ENCODE peak calls at places on chromosomes 16 and 17, in six cellular contexts. B is GM23248, A is cardiac muscle cell, W is heart left ventricle, J is adipocyte, Z is left lung. X is an unnamed sample. For H3K4me1 and H3K27me3, the result is how much of the 10 kb centered on the place peaks cover.

GRCh38 chr16:3950343-3951193 is 70.1 kb upstream of the CREBBP start:
- DNase-seq in B (peak), A (peak), Z (peak), W (peak), J (peak), X (no peak)

GRCh38 chr17:77863814-77864161 is 94.7 kb upstream of the TNRC6C start:
- DNase-seq in Z (peak), J (no peak), W (peak), B (peak), A (peak), X (no peak)

GRCh38 chr17:32102697-32103096 is 39.6 kb upstream of the RHOT1 start:
- DNase-seq in J (peak), A (no peak), Z (no peak), B (peak), W (no peak), X (no peak)

GRCh38 chr17:77542551-77543490 is 402.1 kb downstream of the SEC14L1 start:
- DNase-seq in J (peak), A (peak), B (peak), W (peak), Z (peak), X (no peak)

GRCh38 chr16:58062821-58063220 is 37.3 kb downstream of the MMP15 start:
- DNase-seq in B (no peak), W (no peak), J (no peak), Z (peak), A (no peak), X (no peak)

GRCh38 chr17:60284709-60285108 is 107.2 kb downstream of the USP32 start:
- DNase-seq in W (no peak), Z (no peak), A (no peak), B (no peak), J (no peak), X (no peak)

GRCh38 chr17:46152423-46152822 is 40.8 kb downstream of the KANSL1 start:
- DNase-seq in B (no peak), A (no peak), J (no peak), W (no peak), Z (no peak), X (no peak)

GRCh38 chr17:53387745-53388144 is 435.0 kb upstream of the KIF2B start:
- DNase-seq in W (no peak), Z (no peak), B (no peak), A (no peak), J (no peak), X (no peak)

GRCh38 chr17:12256380-12256995 is 235.8 kb downstream of the MAP2K4 start:
- DNase-seq in A (peak), J (peak), B (peak), Z (no peak), W (peak), X (no peak)

GRCh38 chr16:19718624-19718965 is 524 bp downstream of the IQCK start:
- DNase-seq in Z (no peak), J (peak), A (no peak), B (peak), W (no peak), X (no peak)

DNA sequence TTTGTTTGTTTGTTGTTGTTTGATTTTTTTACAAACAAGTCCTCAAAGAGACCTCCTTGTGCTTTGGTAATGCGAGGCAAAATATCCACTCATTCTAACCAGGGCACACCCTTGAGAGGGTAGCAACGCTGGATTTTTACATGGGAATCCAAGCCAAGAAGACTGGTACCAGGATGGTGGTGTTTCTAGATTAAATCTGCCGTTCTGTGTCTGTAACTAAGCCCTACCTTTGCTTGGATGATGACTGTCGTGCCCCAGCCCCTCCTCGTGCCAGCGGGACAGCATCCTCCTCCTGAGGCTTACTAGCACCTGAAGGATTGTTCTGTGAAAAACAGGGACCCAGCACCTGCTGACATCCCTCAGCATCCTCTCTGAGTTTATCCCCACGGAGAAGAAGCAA is 5.2 kb upstream of the HSBP1 start:
- DNase-seq in A (no peak), W (no peak), J (no peak), B (no peak), Z (no peak), X (no peak)
- H3K4me3 ChIP-seq in A (no peak), W (peak), J (peak), B (peak), Z (no peak), X (no peak)

DNA sequence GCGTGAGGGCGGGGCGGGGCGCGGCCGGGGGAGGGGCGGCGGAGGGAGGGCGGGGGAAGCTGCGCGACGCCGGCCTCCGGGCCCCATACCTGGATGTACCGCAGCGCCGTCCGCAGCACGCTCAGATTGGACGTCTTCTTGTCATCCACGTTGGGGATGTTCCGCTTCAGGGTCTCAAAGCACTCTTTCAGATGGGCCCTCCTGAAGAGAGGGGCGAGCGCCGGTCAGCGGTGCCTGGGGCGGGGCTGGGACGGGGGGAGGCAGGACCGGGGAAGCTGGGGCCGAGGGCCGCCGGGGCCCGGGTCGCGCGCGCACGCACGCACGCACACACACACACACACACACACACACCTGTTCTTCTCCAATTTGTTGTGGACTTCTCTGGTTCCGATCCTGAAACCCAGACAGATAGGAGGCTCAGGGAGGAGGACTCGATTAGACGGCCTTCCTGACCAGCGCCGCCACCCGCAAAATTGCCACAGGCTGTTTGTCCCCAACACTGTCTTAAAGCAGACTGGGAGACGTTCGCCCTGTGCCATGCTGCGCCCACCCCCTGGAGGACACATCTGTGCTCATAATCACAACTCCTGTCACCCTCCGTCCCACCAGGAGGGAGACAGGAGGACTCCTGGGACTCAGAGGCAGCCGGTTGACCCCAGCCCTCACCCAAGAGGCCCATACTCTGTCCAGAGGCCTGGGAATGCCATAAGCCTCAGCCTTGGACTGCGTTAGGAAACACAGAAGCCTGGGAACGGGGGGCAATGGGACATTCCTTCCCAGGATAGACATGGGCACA is 6.7 kb downstream of the MNT start:
- DNase-seq in Z (no peak), J (no peak), A (no peak), W (no peak), B (no peak), X (no peak)
- H3K4me1 ChIP-seq in Z (half or more), J (half or more), A (under half), W (under half), B (under half), X (half or more)

GRCh38 chr16:2786826-2787151 is 571 bp downstream of the PRSS33 start:
- DNase-seq in Z (no peak), A (no peak), B (no peak), W (no peak), J (no peak), X (no peak)
- H3K27me3 ChIP-seq in Z (under half), A (under half), B (half or more), W (under half), J (half or more), X (under half)

GRCh38 chr17:42185497-42185860 is 227 bp upstream of the HCRT start:
- DNase-seq in J (no peak), W (no peak), Z (no peak), A (no peak), B (no peak), X (no peak)

GRCh38 chr17:42181851-42182207 is 887 bp upstream of the KCNH4 start:
- DNase-seq in B (no peak), W (no peak), Z (no peak), J (no peak), A (no peak), X (no peak)

GRCh38 chr17:42182927-42183734 is 2.1 kb downstream of the HCRT start:
- DNase-seq in Z (no peak), J (peak), W (no peak), A (peak), B (peak), X (no peak)

GRCh38 chr17:42184717-42185496 is at the start of gene HCRT:
- DNase-seq in A (no peak), W (no peak), J (no peak), Z (no peak), B (no peak), X (no peak)

GRCh38 chr17:42183741-42184711 is 1.2 kb downstream of the HCRT start:
- DNase-seq in W (peak), B (peak), A (peak), J (peak), Z (peak), X (peak)
- H3K4me3 ChIP-seq in W (peak), B (peak), A (peak), J (peak), Z (peak), X (peak)

DNA sequence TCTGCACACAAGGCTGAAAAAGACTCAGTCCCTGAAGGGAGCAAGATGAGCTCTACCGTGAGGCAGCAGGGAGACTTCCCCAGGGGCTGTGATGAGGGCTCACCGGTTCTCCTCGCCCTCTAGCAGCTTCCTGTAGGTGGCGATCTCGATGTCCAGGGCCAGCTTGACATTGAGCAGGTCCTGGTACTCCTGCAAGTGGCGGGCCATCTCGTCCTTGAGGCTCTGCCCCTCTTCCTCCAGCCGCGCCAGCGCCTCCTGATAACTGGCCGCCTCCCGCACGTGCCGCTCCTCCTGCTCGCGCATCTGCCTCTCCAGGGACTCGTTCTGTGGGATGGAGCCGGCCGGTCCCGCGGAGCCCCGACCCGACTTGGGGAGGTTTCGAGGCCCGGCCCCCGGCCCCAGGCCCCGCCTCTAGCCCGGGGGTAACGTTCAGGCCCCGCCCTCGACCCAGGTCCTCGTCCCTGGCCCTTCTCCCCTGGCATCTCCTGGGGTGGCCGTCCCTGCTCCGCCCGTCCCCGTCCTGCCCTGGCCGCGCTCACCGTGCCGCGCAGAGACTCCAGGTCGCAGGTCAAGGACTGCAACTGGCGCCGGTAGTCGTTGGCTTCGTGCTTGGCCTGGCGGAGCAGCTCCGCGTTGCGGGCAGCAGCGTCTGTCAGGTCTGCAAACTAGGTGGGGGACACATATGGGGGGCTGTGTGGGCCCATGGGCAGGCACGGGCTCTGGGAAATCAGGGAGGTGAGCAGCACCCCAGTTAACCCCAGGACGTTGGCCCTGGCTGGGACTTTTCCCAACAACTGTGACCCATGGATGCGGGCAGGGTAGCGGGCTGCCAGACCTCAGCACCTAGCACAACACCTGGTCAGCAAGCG is 3.9 kb downstream of the GFAP start:
- DNase-seq in Z (peak), J (peak), A (peak), B (peak), W (peak), X (peak)
- H3K4me1 ChIP-seq in Z (under half), J (under half), A (under half), B (under half), W (under half), X (under half)

DNA sequence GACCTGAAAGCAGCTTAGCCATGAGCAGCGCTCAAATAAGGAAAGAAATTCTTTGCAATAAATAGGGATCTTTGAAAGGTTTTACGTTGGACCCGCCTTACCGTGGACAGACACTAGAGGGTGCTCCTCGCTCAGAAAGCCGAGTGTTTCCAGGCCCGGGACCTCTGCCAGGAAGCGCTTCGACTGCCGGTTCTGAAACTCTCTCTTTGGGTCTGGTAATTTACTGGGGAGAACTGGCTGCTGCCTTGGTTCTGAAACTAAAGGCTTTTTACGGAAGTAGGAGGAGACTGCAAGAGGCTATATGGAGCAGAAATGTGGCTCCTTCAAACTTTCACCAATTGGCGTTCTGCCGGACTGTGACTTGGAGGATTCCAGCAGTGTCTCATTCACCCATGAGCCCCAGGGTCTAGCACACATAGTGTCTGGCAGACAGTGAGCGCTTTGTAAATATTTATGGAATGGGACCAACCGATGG is 45.6 kb upstream of the HOXB9 start:
- DNase-seq in A (peak), W (peak), B (peak), J (peak), Z (peak), X (peak)
- H3K27me3 ChIP-seq in A (half or more), W (under half), B (under half), J (under half), Z (under half), X (under half)

GRCh38 chr17:2267354-2267753 is 36.2 kb downstream of the SMG6 start:
- DNase-seq in B (no peak), A (peak), W (no peak), J (no peak), Z (no peak), X (no peak)
- H3K4me3 ChIP-seq in B (no peak), A (no peak), W (no peak), J (no peak), Z (no peak), X (no peak)

DNA sequence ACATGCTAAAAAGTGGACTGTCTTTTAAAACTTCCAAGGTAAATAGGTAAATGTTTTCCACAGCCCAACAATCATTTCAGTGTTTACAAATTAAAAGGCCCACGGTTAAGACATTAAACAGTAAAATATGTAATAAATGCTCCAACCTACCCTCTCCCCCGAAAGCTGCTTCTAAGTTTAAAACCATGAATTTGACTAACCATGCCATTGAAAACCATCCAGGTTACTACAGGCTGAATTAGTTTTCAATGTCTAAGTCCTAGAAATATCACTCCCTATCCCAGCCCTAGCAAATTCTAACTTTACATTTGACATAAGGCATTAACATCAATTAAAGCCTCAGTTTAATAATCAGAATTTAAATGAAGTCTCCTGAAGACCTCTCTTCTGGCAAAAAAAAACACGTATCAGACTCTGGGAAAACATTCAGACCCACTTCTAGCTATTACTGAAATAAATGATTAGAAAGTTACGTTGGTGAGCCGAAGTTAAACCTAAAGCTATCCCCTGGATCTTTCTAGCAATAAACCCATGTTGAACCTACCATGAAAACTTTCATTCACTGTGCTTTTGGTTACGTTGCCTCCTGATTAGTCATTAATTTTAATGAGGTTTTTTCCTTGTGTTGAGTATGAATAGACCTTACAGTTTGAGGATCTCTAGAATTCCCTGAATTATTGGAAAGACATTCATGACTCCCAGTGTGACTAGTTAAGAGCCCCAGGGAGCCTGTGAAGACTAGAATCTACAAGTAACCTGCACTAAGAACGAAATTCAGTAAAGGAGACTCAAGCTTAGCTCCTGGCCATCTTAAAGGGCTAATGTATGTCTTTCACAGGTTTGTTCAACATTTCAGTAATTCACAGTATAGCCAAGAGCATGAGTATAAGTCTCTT is 1.7 kb upstream of the POLG2 start:
- DNase-seq in B (peak), J (peak), W (no peak), Z (no peak), A (no peak), X (no peak)
- H3K4me1 ChIP-seq in B (half or more), J (half or more), W (under half), Z (half or more), A (under half), X (under half)